ENCODE peak calls at places on chromosomes 5 and 9, in nine cellular contexts. B, Q, J, U, P, M, G, R and W are unnamed samples. For H3K4me1 and H3K27me3, the result is how much of the 10 kb centered on the place peaks cover.

GRCh38 chr9:113178087-113178486 is 27.3 kb downstream of the SLC31A2 start:
- DNase-seq in B (peak), Q (no peak), J (no peak), U (peak), P (no peak), M (no peak), G (no peak), R (no peak), W (no peak)

GRCh38 chr5:78492216-78492615 is 131.8 kb downstream of the SCAMP1 start:
- DNase-seq in B (no peak), Q (no peak), J (no peak), U (no peak), P (no peak), M (no peak), G (no peak), R (no peak), W (no peak)

GRCh38 chr5:176648467-176649194 is 1.3 kb downstream of the TSPAN17 start:
- DNase-seq in B (no peak), Q (no peak), J (no peak), U (no peak), P (no peak), M (no peak), G (no peak), R (no peak), W (no peak)

GRCh38 chr5:166436857-166437256 is 1854.6 kb upstream of the WWC1 start:
- DNase-seq in B (no peak), Q (no peak), J (no peak), U (peak), P (no peak), M (no peak), G (no peak), R (no peak), W (no peak)

GRCh38 chr5:96114736-96115466 is 153.2 kb upstream of the ELL2 start:
- DNase-seq in B (peak), Q (no peak), J (no peak), U (peak), P (no peak), M (no peak), G (no peak), R (no peak), W (no peak)

GRCh38 chr5:8184455-8185063 is 315.6 kb downstream of the MTRR start:
- DNase-seq in B (peak), Q (no peak), J (no peak), U (no peak), P (no peak), M (no peak), G (no peak), R (no peak), W (no peak)

GRCh38 chr5:77882670-77883257 is 106.6 kb upstream of the TBCA start:
- DNase-seq in B (peak), Q (no peak), J (no peak), U (peak), P (no peak), M (no peak), G (no peak), R (no peak), W (no peak)

GRCh38 chr5:149035282-149035882 is 27.5 kb downstream of the SH3TC2 start:
- DNase-seq in B (peak), Q (peak), J (peak), U (peak), P (peak), M (peak), G (peak), R (peak), W (peak)

GRCh38 chr5:80174790-80175189 is 81.1 kb downstream of the SERINC5 start:
- DNase-seq in B (no peak), Q (no peak), J (no peak), U (no peak), P (no peak), M (no peak), G (peak), R (no peak), W (no peak)

GRCh38 chr5:147391781-147392180 is 118.1 kb downstream of the DPYSL3 start:
- DNase-seq in B (peak), Q (no peak), J (no peak), U (peak), P (peak), M (no peak), G (no peak), R (peak), W (peak)

GRCh38 chr9:137924761-137925369 is 47.3 kb downstream of the CACNA1B start:
- DNase-seq in B (no peak), Q (no peak), J (no peak), U (no peak), P (no peak), M (no peak), G (no peak), R (no peak), W (no peak)

GRCh38 chr9:134175808-134176598 is 11.6 kb upstream of the RNU6ATAC start:
- DNase-seq in B (no peak), Q (no peak), J (no peak), U (no peak), P (peak), M (peak), G (no peak), R (no peak), W (no peak)
- TF ChIP-seq CTCF in B (peak), Q (peak), J (no peak), U (peak), P (peak), M (no peak), G (peak), R (no peak), W (no peak)

DNA sequence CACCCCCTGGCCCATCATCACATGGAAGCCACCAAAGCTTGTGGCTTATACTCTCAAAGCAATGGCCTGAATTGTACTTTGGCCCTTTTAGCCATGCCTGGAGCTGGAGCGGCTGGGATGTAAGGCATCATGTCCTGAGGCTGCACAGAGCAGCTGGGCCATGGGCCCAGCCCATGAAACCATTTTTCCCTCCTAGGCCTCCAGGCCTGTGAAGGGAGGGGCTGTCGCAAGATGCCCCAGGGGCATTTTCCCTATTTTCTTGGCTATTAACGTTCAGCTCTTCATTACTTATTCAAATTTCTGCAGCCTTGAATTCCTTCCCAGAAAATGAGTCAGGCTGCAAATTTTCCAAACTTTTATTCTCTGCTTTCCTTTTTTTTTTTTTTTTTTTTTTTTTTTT is 27.7 kb downstream of the FST start:
- DNase-seq in B (no peak), Q (no peak), J (no peak), U (peak), P (no peak), M (no peak), G (no peak), R (no peak), W (no peak)
- H3K4me1 ChIP-seq in B (under half), Q (under half), J (under half), U (under half), P (under half), M (under half), G (under half), R (under half), W (under half)

GRCh38 chr9:132820545-132820944 is 57.5 kb downstream of the AK8 start:
- DNase-seq in B (no peak), Q (no peak), J (no peak), U (no peak), P (no peak), M (no peak), G (no peak), R (no peak), W (no peak)
- H3K27me3 ChIP-seq in B (under half), Q (under half), J (under half), U (under half), P (under half), M (under half), G (under half), R (under half), W (under half)

DNA sequence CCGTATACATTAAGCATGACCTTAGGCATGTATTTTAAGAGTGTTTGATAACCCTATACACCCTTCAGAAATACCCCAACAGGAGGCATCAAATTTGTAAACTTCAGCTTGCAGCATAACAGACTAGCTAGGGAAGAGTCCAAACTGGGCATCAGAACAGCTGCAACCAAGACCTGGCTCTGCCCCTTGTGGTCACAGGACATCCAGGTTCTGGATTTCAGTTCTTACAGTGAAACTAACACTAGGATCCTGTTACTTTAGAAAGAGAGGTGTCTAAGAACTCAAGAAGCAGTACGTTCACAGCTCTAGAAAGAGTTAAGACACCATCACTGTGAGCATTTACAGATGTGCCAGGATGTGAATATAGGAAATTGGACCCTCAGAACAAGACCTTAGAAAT is 229.8 kb downstream of the BNC2 start:
- DNase-seq in B (no peak), Q (no peak), J (no peak), U (peak), P (peak), M (no peak), G (no peak), R (no peak), W (no peak)
- TF ChIP-seq CTCF in B (no peak), Q (no peak), J (no peak), U (peak), P (peak), M (no peak), G (no peak), R (no peak), W (no peak)

GRCh38 chr9:136855461-136856077 is 3.4 kb downstream of the MAMDC4 start:
- DNase-seq in B (no peak), Q (peak), J (no peak), U (no peak), P (peak), M (peak), G (no peak), R (no peak), W (peak)
- H3K4me1 ChIP-seq in B (under half), Q (under half), J (under half), U (under half), P (under half), M (under half), G (under half), R (under half), W (under half)